ENCODE peak calls at places on chromosomes 6 and 20, in eight cellular contexts. A is stimulated activated CD4-positive, alpha-beta T cell treated with anti-CD3 and anti-CD28 coated beads, Interleukin-2, amount 100 ng/mL, for 48 hours; I is stomach; Y is left ventricle myocardium inferior; L is tibial artery; G is NCI-H1417 treated with DMSO at 0.1 percent for 48 hours; Z is kidney tubule cell; O is CD4-positive, alpha-beta T cell. W is an unnamed sample.

GRCh38 chr6:31441368-31442267 is 38.2 kb downstream of the MICA start:
- DNase-seq in A (peak), I (peak), Y (peak), L (peak), G (no peak), Z (peak), O (no peak), W (peak)

GRCh38 chr6:24537082-24537699 is 42.4 kb downstream of the ALDH5A1 start:
- DNase-seq in A (no peak), I (no peak), Y (no peak), L (no peak), G (no peak), Z (no peak), O (no peak), W (no peak)

GRCh38 chr6:70312165-70312564 is 9.3 kb upstream of the COL9A1 start:
- DNase-seq in A (no peak), I (no peak), Y (no peak), L (no peak), G (no peak), Z (peak), O (no peak), W (peak)

GRCh38 chr20:4297141-4297826 is 281.9 kb upstream of the RNF24 start:
- DNase-seq in A (no peak), I (no peak), Y (peak), L (no peak), G (no peak), Z (no peak), O (no peak), W (no peak)

GRCh38 chr6:111727798-111728197 is 122.1 kb upstream of the TRAF3IP2 start:
- DNase-seq in A (no peak), I (no peak), Y (no peak), L (no peak), G (no peak), Z (no peak), O (no peak), W (no peak)

GRCh38 chr6:118124851-118125250 is 217.8 kb downstream of the SLC35F1 start:
- DNase-seq in A (no peak), I (no peak), Y (no peak), L (no peak), G (no peak), Z (no peak), O (no peak), W (no peak)

GRCh38 chr20:57448764-57449354 is 57.7 kb downstream of the RBM38 start:
- DNase-seq in A (no peak), I (no peak), Y (no peak), L (no peak), G (no peak), Z (no peak), O (no peak), W (no peak)

GRCh38 chr6:49849121-49849907 is 17.0 kb downstream of the CRISP1 start:
- DNase-seq in A (no peak), I (no peak), Y (no peak), L (no peak), G (no peak), Z (peak), O (no peak), W (peak)

GRCh38 chr6:166253277-166254229 is 54.6 kb downstream of the PRR18 start:
- DNase-seq in A (peak), I (no peak), Y (peak), L (no peak), G (no peak), Z (no peak), O (no peak), W (no peak)